ENCODE peak calls at places on chromosomes 5 and 9, in five cellular contexts. O is PC-3; L is mammary epithelial cell; I is cardiac muscle cell; X is CD4-positive, CD25-positive, alpha-beta regulatory T cell. U is an unnamed sample.

GRCh38 chr5:54390015-54390414 is 65.5 kb upstream of the HSPB3 start:
- DNase-seq in O (peak; percentile 80), L (peak; percentile 95), I (no peak), X (no peak), U (peak; percentile 91)

GRCh38 chr5:122267195-122267594 is 44.8 kb upstream of the SNCAIP start:
- DNase-seq in O (no peak), L (no peak), I (no peak), X (no peak), U (no peak)

GRCh38 chr5:180080670-180081280 is 9.2 kb upstream of the RNF130 start:
- DNase-seq in O (no peak), L (no peak), I (no peak), X (peak; percentile 15), U (no peak)

GRCh38 chr9:69204869-69205268 is 30.8 kb downstream of the TJP2 start:
- DNase-seq in O (peak; percentile 35), L (peak; percentile 37), I (no peak), X (no peak), U (peak; percentile 21)

GRCh38 chr5:151665584-151665982 is 21.1 kb downstream of the SPARC start:
- DNase-seq in O (no peak), L (no peak), I (no peak), X (no peak), U (no peak)

GRCh38 chr5:111075520-111075919 is 4.0 kb downstream of the TSLP start:
- DNase-seq in O (peak; percentile 87), L (peak; percentile 89), I (no peak), X (no peak), U (peak; percentile 80)

GRCh38 chr5:80958611-80959010 is 1.6 kb upstream of the RASGRF2 start:
- DNase-seq in O (peak; percentile 4), L (no peak), I (no peak), X (no peak), U (no peak)

GRCh38 chr5:142697356-142697807 is 11.5 kb upstream of the FGF1 start:
- DNase-seq in O (no peak), L (no peak), I (no peak), X (no peak), U (no peak)

GRCh38 chr5:96280946-96281393 is 152.1 kb downstream of the PCSK1 start:
- DNase-seq in O (peak; percentile 43), L (peak; percentile 64), I (no peak), X (no peak), U (no peak)

GRCh38 chr9:124968238-124968637 is 27.4 kb upstream of the GOLGA1 start:
- DNase-seq in O (no peak), L (no peak), I (no peak), X (no peak), U (no peak)

GRCh38 chr9:129806126-129806525 is 3.1 kb downstream of the TOR1B start:
- DNase-seq in O (no peak), L (no peak), I (no peak), X (no peak), U (no peak)

GRCh38 chr5:134566741-134567221 is 41.3 kb downstream of the JADE2 start:
- DNase-seq in O (no peak), L (no peak), I (no peak), X (no peak), U (no peak)

GRCh38 chr9:12775963-12776774 is 1.3 kb downstream of the LURAP1L start:
- DNase-seq in O (peak; percentile 74), L (peak; percentile 88), I (peak; percentile 76), X (no peak), U (peak; percentile 100)

GRCh38 chr9:93295031-93295430 is 111.1 kb downstream of the WNK2 start:
- DNase-seq in O (no peak), L (no peak), I (no peak), X (no peak), U (no peak)

GRCh38 chr5:102223542-102224444 is 72.3 kb downstream of the SLCO4C1 start:
- DNase-seq in O (peak; percentile 88), L (peak; percentile 10), I (peak; percentile 57), X (no peak), U (no peak)

GRCh38 chr5:13763719-13764118 is 180.8 kb downstream of the DNAH5 start:
- DNase-seq in O (no peak), L (no peak), I (no peak), X (no peak), U (no peak)

GRCh38 chr5:165328856-165329255 is 1823.4 kb downstream of the MAT2B start:
- DNase-seq in O (no peak), L (peak; percentile 46), I (no peak), X (no peak), U (no peak)

GRCh38 chr5:165333623-165334022 is 1828.2 kb downstream of the MAT2B start:
- DNase-seq in O (no peak), L (no peak), I (no peak), X (no peak), U (no peak)

DNA sequence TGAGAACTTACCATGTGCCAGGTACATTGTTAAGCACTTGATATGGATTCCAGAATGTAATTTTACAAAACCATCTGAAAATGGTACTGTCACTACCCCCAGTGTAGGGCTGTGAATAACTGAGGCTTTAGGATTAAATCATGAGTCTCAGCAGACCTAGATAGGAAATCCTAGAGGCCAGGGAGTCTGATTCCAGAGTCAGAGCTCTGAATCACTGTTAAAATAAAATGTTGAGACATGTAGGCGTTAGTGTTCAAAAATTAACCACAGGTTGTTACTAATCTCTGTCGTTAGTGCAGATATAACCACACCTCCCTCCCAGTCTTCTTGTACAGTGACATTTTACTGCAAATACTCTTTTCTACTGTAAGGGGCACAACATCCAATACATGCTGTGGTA is 1828.8 kb downstream of the MAT2B start:
- DNase-seq in O (peak; percentile 15), L (peak; percentile 75), I (no peak), X (no peak), U (no peak)
- H3K9me3 ChIP-seq in O (no peaks in the 10 kb centered on the region), L (no peaks in the 10 kb centered on the region), I (no peaks in the 10 kb centered on the region), X (no peaks in the 10 kb centered on the region), U (no peaks in the 10 kb centered on the region)

DNA sequence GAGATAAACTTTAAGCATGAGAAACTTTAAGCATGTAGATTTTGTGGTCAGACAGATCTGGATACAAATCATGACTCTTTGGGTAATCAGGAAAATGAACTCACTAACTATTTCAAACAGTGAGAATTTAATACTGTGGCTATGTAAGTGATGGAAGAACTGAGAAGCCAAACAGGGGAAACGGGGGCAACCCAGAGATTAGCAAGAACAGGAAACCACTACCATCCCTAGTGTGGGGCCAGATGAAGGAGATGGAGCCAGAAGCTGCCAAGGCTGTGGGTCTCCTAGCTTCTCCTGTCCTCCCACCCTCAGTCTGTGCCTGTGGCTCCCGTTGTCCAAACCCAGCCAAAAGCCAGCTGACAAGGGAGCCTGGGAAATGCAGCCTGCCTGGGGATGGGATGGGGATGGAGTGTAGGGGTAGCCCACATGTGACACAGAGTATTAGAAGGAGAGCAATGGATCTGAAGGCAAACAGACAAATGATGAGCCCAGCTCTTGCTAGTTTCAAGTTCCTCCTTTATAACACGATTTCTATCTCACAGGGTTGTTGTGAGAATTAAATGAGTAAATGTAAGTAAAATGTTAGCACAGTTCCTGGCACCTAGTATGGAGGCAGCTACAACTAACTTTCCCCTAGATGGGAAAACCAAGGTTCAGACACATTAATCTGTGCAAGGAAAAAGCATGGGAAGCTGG is 27.7 kb upstream of the CDC23 start:
- DNase-seq in O (no peak), L (no peak), I (no peak), X (no peak), U (no peak)
- H3K4me3 ChIP-seq in O (no peak overlapping the region), L (no peak overlapping the region), I (no peak overlapping the region), X (no peak overlapping the region), U (no peak overlapping the region)

GRCh38 chr5:10418654-10419345 is 22.9 kb upstream of the ROPN1L start:
- DNase-seq in O (no peak), L (no peak), I (no peak), X (no peak), U (no peak)
- H3K36me3 ChIP-seq in O (peaks cover 91% of the 10 kb centered on the region), L (peaks cover 39% of the 10 kb centered on the region), I (peaks cover 73% of the 10 kb centered on the region), X (peaks cover 88% of the 10 kb centered on the region), U (peaks cover 94% of the 10 kb centered on the region)

DNA sequence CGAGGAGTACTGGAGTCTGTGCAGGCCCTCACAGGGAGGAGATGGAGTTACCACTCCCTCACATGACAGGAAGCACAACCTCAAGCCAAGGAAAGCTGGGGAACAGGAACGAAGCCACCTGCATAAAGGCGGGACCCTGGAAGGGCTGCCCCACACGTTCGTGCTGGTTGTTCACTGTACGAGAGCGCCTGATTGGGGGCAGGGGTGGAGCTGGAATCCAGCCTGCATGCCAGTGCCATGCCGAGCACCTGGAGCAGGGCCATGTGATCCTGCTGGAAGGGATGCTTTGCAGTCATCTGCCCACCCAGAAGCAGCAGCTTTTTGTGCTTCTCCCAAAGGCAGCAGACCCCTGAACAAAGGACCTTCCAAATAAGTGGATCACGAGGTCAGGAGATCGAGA is 11.4 kb downstream of the GRM6 start:
- DNase-seq in O (no peak), L (no peak), I (no peak), X (no peak), U (no peak)
- H3K9me3 ChIP-seq in O (peaks cover 15% of the 10 kb centered on the region), L (peaks cover 51% of the 10 kb centered on the region), I (no peaks in the 10 kb centered on the region), X (peaks cover 43% of the 10 kb centered on the region), U (peaks cover 9% of the 10 kb centered on the region)

DNA sequence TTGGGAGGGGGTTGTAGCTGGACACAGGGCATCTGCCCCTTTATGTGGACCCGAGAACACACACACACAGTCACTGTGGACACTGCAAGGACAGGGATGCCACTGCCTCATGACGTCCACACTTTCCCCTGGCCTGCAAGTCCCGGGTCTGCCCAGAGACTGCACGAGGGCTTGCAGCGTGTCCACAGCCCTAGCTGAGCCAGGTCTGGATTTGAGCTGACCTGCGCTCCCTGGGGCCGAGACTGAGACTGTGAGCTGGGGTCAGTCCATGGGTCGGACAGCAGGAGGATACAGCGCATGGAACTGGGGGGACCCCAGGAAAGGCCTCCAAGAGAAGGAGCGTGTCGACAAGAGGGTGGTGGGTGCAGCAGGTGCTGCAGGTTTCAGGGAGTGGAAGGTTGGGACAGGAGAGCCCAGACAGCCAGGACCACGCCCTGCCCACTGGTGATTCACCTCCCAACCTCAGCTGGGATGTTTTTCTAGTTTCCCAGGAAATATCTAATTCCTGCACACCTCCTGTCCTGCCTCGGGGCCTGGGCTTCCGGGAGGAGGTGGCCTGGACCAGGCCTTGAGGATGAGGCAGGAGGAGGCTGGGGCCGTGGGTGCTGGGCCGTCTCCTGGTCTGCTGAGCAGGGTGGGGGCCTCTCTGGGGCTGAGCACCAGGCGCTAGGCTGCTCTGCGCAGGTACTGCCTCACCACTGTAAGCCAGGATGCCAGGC is 805 bp upstream of the RNF224 start:
- DNase-seq in O (peak; percentile 93), L (peak; percentile 82), I (no peak), X (no peak), U (peak; percentile 45)
- H3K4me3 ChIP-seq in O (peak overlapping the region; percentile 59), L (no peak overlapping the region), I (no peak overlapping the region), X (no peak overlapping the region), U (no peak overlapping the region)

U was measured in MG63.